ENCODE peak calls at places on chromosome 18, in six cellular contexts. N, I, U, R, G and Z are unnamed samples.

GRCh38 chr18:55508637-55509036 is 79.4 kb downstream of the TCF4 start:
- DNase-seq in R (no peak), I (no peak), G (no peak), U (no peak), N (no peak), Z (no peak)

GRCh38 chr18:60247103-60247502 is 125.5 kb downstream of the MC4R start:
- DNase-seq in G (no peak), R (no peak), U (no peak), N (no peak), I (no peak), Z (no peak)

GRCh38 chr18:39751161-39751560 is 2185.6 kb upstream of the CELF4 start:
- DNase-seq in N (peak), I (no peak), R (no peak), G (no peak), U (no peak), Z (no peak)

GRCh38 chr18:22899421-22899820 is 33.7 kb upstream of the RBBP8 start:
- DNase-seq in G (no peak), R (no peak), U (no peak), I (no peak), N (no peak), Z (no peak)

GRCh38 chr18:33611525-33612135 is 33.6 kb downstream of the ASXL3 start:
- DNase-seq in G (no peak), N (no peak), I (no peak), R (no peak), U (no peak), Z (no peak)

GRCh38 chr18:54835944-54836343 is 7.7 kb downstream of the RAB27B start:
- DNase-seq in R (no peak), N (no peak), G (no peak), I (no peak), U (no peak), Z (no peak)

GRCh38 chr18:67001052-67001451 is 397.2 kb upstream of the CDH19 start:
- DNase-seq in G (no peak), R (no peak), I (peak), U (no peak), N (no peak), Z (no peak)

GRCh38 chr18:77100751-77101355 is 31.7 kb downstream of the MBP start:
- DNase-seq in I (no peak), R (no peak), U (no peak), N (no peak), G (no peak), Z (no peak)

GRCh38 chr18:45639424-45639823 is 24.1 kb downstream of the SLC14A2 start:
- DNase-seq in U (no peak), N (no peak), R (no peak), I (no peak), G (no peak), Z (no peak)

GRCh38 chr18:31499157-31499524 is 1.2 kb downstream of the DSG2 start:
- DNase-seq in N (no peak), I (peak), R (no peak), G (no peak), U (no peak), Z (no peak)
- H3K4ac ChIP-seq in N (no peak), I (no peak), R (no peak), G (no peak), U (no peak), Z (no peak)

GRCh38 chr18:5296706-5297320 is 1.3 kb upstream of the ZBTB14 start:
- DNase-seq in R (peak), I (peak), G (peak), U (peak), N (peak), Z (peak)

GRCh38 chr18:5294113-5294617 is 1.4 kb downstream of the ZBTB14 start:
- DNase-seq in N (peak), I (no peak), U (no peak), G (no peak), R (no peak), Z (no peak)

GRCh38 chr18:5295231-5295920 is at the start of gene ZBTB14:
- DNase-seq in N (peak), G (peak), U (no peak), R (peak), I (peak), Z (peak)

GRCh38 chr18:5295981-5296705 is 617 bp upstream of the ZBTB14 start:
- DNase-seq in U (peak), I (peak), R (peak), N (peak), G (peak), Z (peak)

GRCh38 chr18:5294618-5295230 is 802 bp downstream of the ZBTB14 start:
- DNase-seq in U (no peak), R (peak), I (peak), G (peak), N (peak), Z (peak)
- H3K4ac ChIP-seq in U (peak), R (peak), I (peak), G (no peak), N (peak), Z (no peak)

GRCh38 chr18:69720422-69720821 is 227.3 kb downstream of the CD226 start:
- DNase-seq in I (no peak), U (no peak), R (no peak), N (no peak), G (no peak), Z (no peak)

GRCh38 chr18:69718912-69719547 is 228.6 kb downstream of the CD226 start:
- DNase-seq in N (no peak), I (no peak), R (no peak), U (no peak), G (no peak), Z (no peak)

GRCh38 chr18:69725855-69726508 is 221.7 kb downstream of the CD226 start:
- DNase-seq in I (peak), N (no peak), G (no peak), U (no peak), R (no peak), Z (no peak)

GRCh38 chr18:69725009-69725408 is 222.7 kb downstream of the CD226 start:
- DNase-seq in G (no peak), N (peak), U (no peak), I (no peak), R (no peak), Z (no peak)

GRCh38 chr18:69723434-69723833 is 224.2 kb downstream of the CD226 start:
- DNase-seq in G (no peak), R (no peak), U (no peak), I (no peak), N (no peak), Z (no peak)
- H3K4ac ChIP-seq in G (no peak), R (no peak), U (no peak), I (no peak), N (no peak), Z (no peak)

DNA sequence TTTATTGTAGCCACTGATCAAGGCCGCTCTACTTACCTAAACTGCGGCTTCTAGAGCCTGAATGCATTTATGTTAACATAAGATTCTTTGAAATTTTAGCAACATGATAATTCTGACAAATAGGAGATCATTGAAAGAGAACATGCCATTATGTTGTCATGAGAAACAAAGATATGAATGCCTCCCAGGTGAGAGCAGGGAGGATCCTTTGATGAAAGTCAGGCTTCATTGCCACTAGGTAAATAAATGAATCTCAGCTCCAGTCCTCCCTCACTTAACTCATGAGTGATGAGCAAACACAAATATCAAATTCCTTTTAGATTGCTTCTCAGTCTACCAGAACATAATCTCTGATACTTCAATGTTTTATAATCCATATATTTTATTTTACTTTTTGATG is 463.2 kb upstream of the CDH7 start:
- DNase-seq in R (no peak), I (no peak), U (no peak), G (no peak), N (no peak), Z (no peak)
- H3K4ac ChIP-seq in R (no peak), I (no peak), U (no peak), G (no peak), N (no peak), Z (no peak)

DNA sequence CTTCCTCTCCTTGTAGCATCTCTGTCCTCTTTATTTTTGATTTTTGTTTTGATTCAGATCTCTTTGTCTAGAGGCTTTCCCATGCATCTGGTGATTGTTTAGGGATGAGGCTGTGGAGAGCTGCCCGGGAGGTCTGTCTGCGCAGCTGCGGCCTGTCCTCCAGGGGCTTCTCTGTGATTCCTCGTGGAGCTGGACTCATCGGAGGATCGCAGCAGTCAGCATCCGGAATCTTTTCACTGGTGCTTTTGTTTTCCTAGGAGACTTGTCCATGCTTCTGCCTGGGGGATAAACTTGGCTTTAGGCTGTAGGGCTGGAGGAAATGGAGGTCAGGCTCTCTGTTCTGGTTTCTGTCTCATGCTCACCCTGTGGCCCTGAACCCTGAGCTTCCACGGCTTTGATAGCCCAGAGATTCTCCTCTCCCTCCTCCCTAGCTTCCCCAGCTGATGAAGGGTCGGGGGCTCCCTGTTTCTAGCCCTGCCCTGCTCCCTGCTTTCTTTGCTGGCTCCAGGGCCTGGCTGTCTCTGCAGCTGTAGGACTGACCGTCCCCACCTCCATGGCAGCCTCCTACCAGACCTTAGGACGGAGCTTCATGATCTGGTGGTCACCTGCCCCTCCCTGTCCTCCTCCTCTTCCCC is 35.5 kb downstream of the ZNF532 start:
- DNase-seq in U (no peak), I (no peak), N (no peak), G (no peak), R (no peak), Z (no peak)
- H3K4ac ChIP-seq in U (no peak), I (no peak), N (no peak), G (no peak), R (no peak), Z (no peak)

DNA sequence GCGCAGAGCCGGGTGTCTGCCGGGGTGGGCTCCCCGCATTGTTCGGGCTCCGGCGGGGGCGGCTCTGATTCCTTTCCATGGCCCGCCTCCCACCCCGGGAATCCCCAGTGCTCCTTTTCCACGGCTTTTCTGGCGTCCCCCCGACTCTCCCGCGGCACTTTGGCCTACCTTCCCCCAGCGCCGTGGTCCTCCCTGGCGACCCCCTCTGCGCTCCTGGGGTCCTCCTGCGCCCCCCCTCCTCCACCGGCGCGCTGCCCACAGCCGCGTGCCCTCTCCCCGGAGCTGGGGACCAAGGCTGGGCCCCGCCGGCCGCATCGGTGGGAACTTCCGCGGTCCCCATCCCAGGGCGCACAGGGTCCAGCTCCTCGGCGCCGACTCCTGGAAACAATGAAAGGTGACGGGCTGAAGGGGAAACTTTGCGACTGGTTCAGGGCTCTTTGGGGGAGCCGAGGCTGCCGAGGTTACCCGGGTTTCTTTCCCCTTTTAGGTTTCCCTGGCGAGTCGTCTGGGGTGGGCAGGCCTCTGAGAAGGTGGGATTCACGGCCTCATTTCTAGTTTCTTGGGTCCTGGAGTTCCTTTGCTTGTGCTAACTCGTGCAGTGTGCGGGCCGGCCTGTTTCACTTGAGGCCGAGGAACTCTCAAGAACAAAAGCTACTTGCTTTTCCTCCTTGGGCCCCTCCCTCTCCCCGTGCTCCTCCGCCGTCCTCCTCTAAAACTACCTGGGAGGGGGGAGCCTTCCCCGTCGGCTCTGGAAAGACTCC is 2.2 kb downstream of the TGIF1 start:
- DNase-seq in R (peak), U (no peak), G (peak), N (peak), I (peak), Z (no peak)
- H3K4ac ChIP-seq in R (peak), U (peak), G (peak), N (peak), I (peak), Z (no peak)

GRCh38 chr18:9931679-9932078 is 17.9 kb downstream of the VAPA start:
- DNase-seq in G (no peak), N (no peak), I (no peak), R (no peak), U (no peak), Z (no peak)
- H3K4ac ChIP-seq in G (no peak), N (no peak), I (no peak), R (no peak), U (no peak), Z (no peak)

GRCh38 chr18:48955528-48956261 is 4.9 kb upstream of the SMAD7 start:
- DNase-seq in G (no peak), N (peak), U (no peak), R (peak), I (peak), Z (peak)

GRCh38 chr18:48956378-48956777 is 5.6 kb upstream of the SMAD7 start:
- DNase-seq in N (peak), R (no peak), U (no peak), I (peak), G (no peak), Z (no peak)

GRCh38 chr18:48957136-48957535 is 6.4 kb upstream of the SMAD7 start:
- DNase-seq in R (no peak), I (no peak), N (no peak), U (no peak), G (no peak), Z (no peak)

GRCh38 chr18:48953096-48953706 is 2.4 kb upstream of the SMAD7 start:
- DNase-seq in R (no peak), U (no peak), I (no peak), N (no peak), G (no peak), Z (peak)

DNA sequence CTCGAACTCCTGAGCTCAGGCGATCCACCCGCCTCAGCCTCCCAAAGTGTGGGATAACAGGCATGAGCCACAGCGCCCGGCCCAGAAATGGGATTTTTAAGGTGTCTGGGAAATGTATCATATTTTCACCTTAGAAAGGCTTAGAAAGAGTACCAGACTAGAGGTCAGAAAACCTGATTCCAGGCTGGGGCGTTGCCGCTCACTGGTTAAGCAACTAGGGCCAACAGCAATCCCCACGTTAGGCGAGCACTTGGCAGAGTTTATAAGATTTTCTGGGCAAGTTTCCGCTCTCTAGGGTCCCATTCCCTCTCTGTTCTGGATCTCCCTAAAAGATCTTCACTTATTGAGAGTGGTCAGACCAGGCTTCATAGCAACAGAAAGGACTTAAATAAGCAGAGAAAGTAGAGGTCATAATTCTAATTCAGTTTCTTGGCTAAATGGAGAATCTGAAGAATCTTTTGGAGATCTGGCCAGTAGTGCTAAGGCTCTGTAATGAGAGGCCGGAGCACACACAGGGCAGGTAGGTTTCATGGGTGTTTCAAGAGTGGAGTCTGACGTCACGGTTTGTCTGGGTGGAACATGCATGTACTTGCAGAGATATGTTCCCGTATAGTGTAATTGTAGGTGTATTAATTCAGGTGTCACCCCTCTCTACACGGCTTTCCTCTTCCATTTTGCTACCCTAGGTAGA is 4.2 kb upstream of the SMAD7 start:
- DNase-seq in U (no peak), N (no peak), I (no peak), G (no peak), R (no peak), Z (peak)
- H3K4ac ChIP-seq in U (no peak), N (peak), I (no peak), G (no peak), R (no peak), Z (no peak)